ENCODE peak calls at places on chromosomes 1 and 21, in five cellular contexts. G is GM23248, Y is BJ, Z is AG08396, P is AG04450. H is an unnamed sample.

GRCh38 chr1:229155472-229155871 is 115.4 kb upstream of the RAB4A start:
- DNase-seq in G (no peak), Y (no peak), Z (no peak), P (no peak), H (peak; percentile 61)

GRCh38 chr1:244862699-244863490 is 1.4 kb downstream of the HNRNPU start:
- DNase-seq in G (peak; percentile 97), Y (peak; percentile 53), Z (peak; percentile 96), P (peak; percentile 73), H (peak; percentile 89)

GRCh38 chr1:97507863-97508262 is 413.0 kb downstream of the DPYD start:
- DNase-seq in G (peak; percentile 7), Y (no peak), Z (no peak), P (no peak), H (no peak)

GRCh38 chr1:219160942-219161341 is 12.7 kb upstream of the LYPLAL1 start:
- DNase-seq in G (peak; percentile 38), Y (no peak), Z (no peak), P (no peak), H (no peak)

GRCh38 chr1:100950776-100951175 is 54.9 kb downstream of the SLC30A7 start:
- DNase-seq in G (peak; percentile 24), Y (no peak), Z (peak; percentile 7), P (peak; percentile 48), H (no peak)

GRCh38 chr1:159826436-159827101 is at the start of gene SLAMF8:
- DNase-seq in G (peak; percentile 40), Y (no peak), Z (no peak), P (no peak), H (no peak)

GRCh38 chr1:2561898-2562895 is 6.0 kb downstream of the TNFRSF14 start:
- DNase-seq in G (peak; percentile 27), Y (no peak), Z (no peak), P (no peak), H (no peak)

GRCh38 chr1:182857212-182857611 is 18.1 kb downstream of the DHX9 start:
- DNase-seq in G (no peak), Y (no peak), Z (no peak), P (no peak), H (no peak)

GRCh38 chr21:45547211-45547900 is 5.1 kb upstream of the SLC19A1 start:
- DNase-seq in G (no peak), Y (no peak), Z (no peak), P (no peak), H (no peak)

GRCh38 chr1:78472251-78472620 is 18.5 kb upstream of the PTGFR start:
- DNase-seq in G (peak; percentile 43), Y (no peak), Z (no peak), P (no peak), H (no peak)

GRCh38 chr21:38533887-38534286 is 35.6 kb upstream of the ERG start:
- DNase-seq in G (no peak), Y (no peak), Z (no peak), P (no peak), H (no peak)

GRCh38 chr1:58964428-58964827 is 180.6 kb upstream of the JUN start:
- DNase-seq in G (no peak), Y (no peak), Z (no peak), P (no peak), H (no peak)

GRCh38 chr1:51569284-51570062 is 47.4 kb upstream of the OSBPL9 start:
- DNase-seq in G (peak; percentile 90), Y (peak; percentile 52), Z (no peak), P (peak; percentile 30), H (no peak)

GRCh38 chr1:168991667-168992475 is 114.6 kb upstream of the ATP1B1 start:
- DNase-seq in G (peak; percentile 15), Y (no peak), Z (no peak), P (no peak), H (no peak)

GRCh38 chr1:115530407-115530806 is 111.4 kb upstream of the VANGL1 start:
- DNase-seq in G (peak; percentile 88), Y (peak; percentile 62), Z (peak; percentile 13), P (no peak), H (no peak)

GRCh38 chr1:192809286-192810252 is 730 bp downstream of the RGS2 start:
- DNase-seq in G (peak; percentile 87), Y (no peak), Z (peak; percentile 43), P (no peak), H (no peak)

H was measured in stimulated activated naive B cell treated with anti-CD40 and anti-IgM and Interleukin-4, amounts not matched to agents 10 μg/mL and 1 μg/mL and 100 μg/mL, for 72 hours.